ENCODE peak calls at places on chromosomes 16 and 17, in seven cellular contexts. One of them, this sample, is unnamed. For H3K9me3, the result is how much of the 10 kb centered on the place peaks cover.

GRCh38 chr16:85129846-85130706 is 17.8 kb upstream of the CIBAR2 start:
- DNase-seq in PC-3: no peak
- DNase-seq in psoas muscle: no peak
- DNase-seq in cardiac muscle cell: no peak
- DNase-seq in HCT116: no peak
- DNase-seq in breast epithelium: peak
- DNase-seq in thoracic aorta: no peak
- DNase-seq in this sample: no peak

GRCh38 chr16:1642148-1642547 is 30.0 kb downstream of the CRAMP1 start:
- DNase-seq in breast epithelium: no peak
- DNase-seq in thoracic aorta: no peak
- DNase-seq in HCT116: no peak
- DNase-seq in PC-3: no peak
- DNase-seq in cardiac muscle cell: no peak
- DNase-seq in psoas muscle: peak
- DNase-seq in this sample: no peak

GRCh38 chr17:30378191-30378796 is 433 bp upstream of the CPD start:
- DNase-seq in thoracic aorta: no peak
- DNase-seq in HCT116: no peak
- DNase-seq in psoas muscle: no peak
- DNase-seq in PC-3: no peak
- DNase-seq in breast epithelium: no peak
- DNase-seq in cardiac muscle cell: peak
- DNase-seq in this sample: peak

GRCh38 chr16:17224859-17225258 is 245.9 kb downstream of the XYLT1 start:
- DNase-seq in thoracic aorta: peak
- DNase-seq in PC-3: no peak
- DNase-seq in cardiac muscle cell: no peak
- DNase-seq in psoas muscle: peak
- DNase-seq in breast epithelium: peak
- DNase-seq in HCT116: no peak
- DNase-seq in this sample: no peak

GRCh38 chr17:9544221-9544620 is 31.4 kb downstream of the STX8 start:
- DNase-seq in psoas muscle: no peak
- DNase-seq in cardiac muscle cell: no peak
- DNase-seq in HCT116: no peak
- DNase-seq in breast epithelium: no peak
- DNase-seq in PC-3: no peak
- DNase-seq in thoracic aorta: no peak
- DNase-seq in this sample: no peak

GRCh38 chr17:8359769-8360168 is 16.7 kb downstream of the KRABD2 start:
- DNase-seq in HCT116: no peak
- DNase-seq in psoas muscle: no peak
- DNase-seq in thoracic aorta: no peak
- DNase-seq in PC-3: peak
- DNase-seq in breast epithelium: no peak
- DNase-seq in cardiac muscle cell: no peak
- DNase-seq in this sample: no peak

GRCh38 chr16:28562199-28562598 is 8.5 kb downstream of the SGF29 start:
- DNase-seq in breast epithelium: no peak
- DNase-seq in cardiac muscle cell: no peak
- DNase-seq in PC-3: no peak
- DNase-seq in HCT116: no peak
- DNase-seq in psoas muscle: no peak
- DNase-seq in thoracic aorta: no peak
- DNase-seq in this sample: no peak

GRCh38 chr16:67087291-67087690 is 22.4 kb upstream of the PHAF1 start:
- DNase-seq in psoas muscle: no peak
- DNase-seq in breast epithelium: no peak
- DNase-seq in cardiac muscle cell: no peak
- DNase-seq in thoracic aorta: no peak
- DNase-seq in HCT116: no peak
- DNase-seq in PC-3: no peak
- DNase-seq in this sample: no peak

GRCh38 chr17:16122697-16123434 is 92.5 kb downstream of the NCOR1 start:
- DNase-seq in PC-3: peak
- DNase-seq in HCT116: no peak
- DNase-seq in breast epithelium: no peak
- DNase-seq in thoracic aorta: no peak
- DNase-seq in cardiac muscle cell: no peak
- DNase-seq in psoas muscle: no peak
- DNase-seq in this sample: no peak

GRCh38 chr16:67150058-67150832 is 553 bp downstream of the B3GNT9 start:
- DNase-seq in psoas muscle: peak
- DNase-seq in breast epithelium: no peak
- DNase-seq in HCT116: no peak
- DNase-seq in PC-3: no peak
- DNase-seq in thoracic aorta: no peak
- DNase-seq in cardiac muscle cell: peak
- DNase-seq in this sample: peak

GRCh38 chr17:10737168-10737622 is 7.4 kb upstream of the TMEM220 start:
- DNase-seq in breast epithelium: peak
- DNase-seq in HCT116: peak
- DNase-seq in psoas muscle: peak
- DNase-seq in PC-3: peak
- DNase-seq in thoracic aorta: peak
- DNase-seq in cardiac muscle cell: peak
- DNase-seq in this sample: no peak

GRCh38 chr17:77428901-77429734 is 288.3 kb downstream of the SEC14L1 start:
- DNase-seq in HCT116: no peak
- DNase-seq in psoas muscle: no peak
- DNase-seq in breast epithelium: no peak
- DNase-seq in cardiac muscle cell: no peak
- DNase-seq in thoracic aorta: no peak
- DNase-seq in PC-3: no peak
- DNase-seq in this sample: no peak

GRCh38 chr16:35146031-35146710 is 1686.8 kb downstream of the TP53TG3F start:
- DNase-seq in psoas muscle: no peak
- DNase-seq in PC-3: no peak
- DNase-seq in thoracic aorta: no peak
- DNase-seq in breast epithelium: no peak
- DNase-seq in HCT116: no peak
- DNase-seq in cardiac muscle cell: no peak
- DNase-seq in this sample: no peak
- H3K9me3 ChIP-seq in psoas muscle: under half
- H3K9me3 ChIP-seq in PC-3: under half
- H3K9me3 ChIP-seq in thoracic aorta: under half
- H3K9me3 ChIP-seq in breast epithelium: under half
- H3K9me3 ChIP-seq in HCT116: under half
- H3K9me3 ChIP-seq in cardiac muscle cell: under half
- H3K9me3 ChIP-seq in this sample: under half

GRCh38 chr17:22467720-22468119 is 775.4 kb downstream of the KCNJ18 start:
- DNase-seq in HCT116: no peak
- DNase-seq in thoracic aorta: no peak
- DNase-seq in psoas muscle: no peak
- DNase-seq in breast epithelium: no peak
- DNase-seq in cardiac muscle cell: no peak
- DNase-seq in PC-3: no peak
- DNase-seq in this sample: no peak
- H3K9me3 ChIP-seq in HCT116: under half
- H3K9me3 ChIP-seq in thoracic aorta: under half
- H3K9me3 ChIP-seq in psoas muscle: under half
- H3K9me3 ChIP-seq in breast epithelium: under half
- H3K9me3 ChIP-seq in cardiac muscle cell: under half
- H3K9me3 ChIP-seq in PC-3: under half
- H3K9me3 ChIP-seq in this sample: under half

GRCh38 chr16:57216968-57217367 is 28.1 kb upstream of the ARL2BP start:
- DNase-seq in psoas muscle: no peak
- DNase-seq in thoracic aorta: no peak
- DNase-seq in cardiac muscle cell: no peak
- DNase-seq in HCT116: no peak
- DNase-seq in PC-3: no peak
- DNase-seq in breast epithelium: no peak
- DNase-seq in this sample: no peak
- H3K9me3 ChIP-seq in psoas muscle: under half
- H3K9me3 ChIP-seq in thoracic aorta: under half
- H3K9me3 ChIP-seq in cardiac muscle cell: under half
- H3K9me3 ChIP-seq in HCT116: under half
- H3K9me3 ChIP-seq in PC-3: under half
- H3K9me3 ChIP-seq in breast epithelium: under half
- H3K9me3 ChIP-seq in this sample: under half

DNA sequence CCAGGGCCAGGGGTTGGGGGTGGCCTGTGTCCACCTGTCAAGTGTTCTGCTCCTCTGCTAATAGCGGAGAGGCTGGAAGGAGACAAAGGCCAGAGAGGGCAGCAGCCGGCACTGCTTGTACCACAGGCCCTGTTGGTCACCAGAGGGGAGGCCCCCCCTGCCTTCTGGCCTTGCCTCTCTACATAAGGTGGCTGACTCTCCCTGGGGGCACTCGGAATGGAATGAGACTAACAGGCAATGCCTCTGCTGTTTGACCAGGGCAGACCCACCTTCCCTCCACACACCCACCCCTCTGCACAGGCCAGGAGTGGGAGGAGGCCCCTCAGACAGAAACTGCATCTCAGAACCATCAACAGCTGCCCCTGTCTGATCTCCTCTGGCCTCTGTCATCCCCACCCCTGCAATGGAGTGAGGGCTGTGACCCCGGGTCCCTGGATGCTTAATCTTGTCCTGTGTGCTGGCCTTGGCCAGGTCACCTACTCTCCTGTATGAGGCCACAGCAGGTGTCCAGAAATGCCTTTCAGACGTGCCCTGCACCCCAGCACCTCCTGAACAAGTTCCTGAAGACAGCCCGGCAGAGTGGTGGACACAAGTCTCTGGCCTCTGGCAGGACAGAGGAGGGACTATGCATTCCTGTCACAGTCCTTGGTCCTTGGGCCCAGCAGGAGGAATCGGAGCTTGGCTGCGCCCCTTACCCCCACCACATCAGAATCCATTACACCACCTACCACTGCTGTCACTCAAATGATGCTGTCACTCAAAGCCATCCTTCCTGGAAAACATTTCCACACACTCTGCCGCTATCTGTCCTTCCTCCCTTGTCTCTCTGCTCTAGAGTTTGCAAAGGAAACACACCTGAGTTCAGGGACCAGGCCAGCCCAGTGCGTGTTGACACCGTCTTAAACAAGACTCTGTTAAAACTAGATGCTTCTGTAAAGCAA is 107.5 kb upstream of the ZNF750 start:
- DNase-seq in breast epithelium: no peak
- DNase-seq in PC-3: no peak
- DNase-seq in thoracic aorta: no peak
- DNase-seq in HCT116: no peak
- DNase-seq in psoas muscle: peak
- DNase-seq in cardiac muscle cell: no peak
- DNase-seq in this sample: no peak
- H3K9me3 ChIP-seq in breast epithelium: under half
- H3K9me3 ChIP-seq in PC-3: under half
- H3K9me3 ChIP-seq in thoracic aorta: under half
- H3K9me3 ChIP-seq in HCT116: under half
- H3K9me3 ChIP-seq in psoas muscle: under half
- H3K9me3 ChIP-seq in cardiac muscle cell: under half
- H3K9me3 ChIP-seq in this sample: under half

GRCh38 chr16:65077181-65077580 is 44.7 kb downstream of the CDH11 start:
- DNase-seq in PC-3: no peak
- DNase-seq in thoracic aorta: no peak
- DNase-seq in cardiac muscle cell: no peak
- DNase-seq in HCT116: no peak
- DNase-seq in breast epithelium: no peak
- DNase-seq in psoas muscle: no peak
- DNase-seq in this sample: no peak
- H3K9me3 ChIP-seq in PC-3: under half
- H3K9me3 ChIP-seq in thoracic aorta: under half
- H3K9me3 ChIP-seq in cardiac muscle cell: under half
- H3K9me3 ChIP-seq in HCT116: under half
- H3K9me3 ChIP-seq in breast epithelium: under half
- H3K9me3 ChIP-seq in psoas muscle: under half
- H3K9me3 ChIP-seq in this sample: under half

This sample was measured in T-helper 17 cell.